ENCODE peak calls at places on chromosomes 3 and 15, in four cellular contexts. One of them, this sample, is unnamed.

GRCh38 chr3:186839874-186840641 is 2.5 kb upstream of the ADIPOQ start:
- DNase-seq in GM12878: no peak
- DNase-seq in K562: no peak
- DNase-seq in HepG2: no peak
- DNase-seq in this sample: no peak

GRCh38 chr3:42514876-42515275 is 12.4 kb downstream of the VIPR1 start:
- DNase-seq in HepG2: no peak
- DNase-seq in K562: no peak
- DNase-seq in GM12878: no peak
- DNase-seq in this sample: no peak

GRCh38 chr3:130621824-130622223 is 104.8 kb downstream of the COL6A6 start:
- DNase-seq in HepG2: no peak
- DNase-seq in GM12878: no peak
- DNase-seq in K562: no peak
- DNase-seq in this sample: no peak

GRCh38 chr15:45023659-45024320 is 795 bp downstream of the SORD start:
- DNase-seq in HepG2: no peak
- DNase-seq in K562: peak
- DNase-seq in GM12878: no peak
- DNase-seq in this sample: no peak

GRCh38 chr3:156630081-156630772 is 44.2 kb upstream of the TIPARP start:
- DNase-seq in HepG2: no peak
- DNase-seq in K562: no peak
- DNase-seq in GM12878: no peak
- DNase-seq in this sample: peak

GRCh38 chr3:98893740-98894139 is 7.8 kb downstream of the DCBLD2 start:
- DNase-seq in K562: no peak
- DNase-seq in HepG2: no peak
- DNase-seq in GM12878: no peak
- DNase-seq in this sample: no peak

GRCh38 chr3:27632431-27633223 is 89.5 kb downstream of the EOMES start:
- DNase-seq in HepG2: peak
- DNase-seq in K562: no peak
- DNase-seq in GM12878: no peak
- DNase-seq in this sample: peak

GRCh38 chr15:59918994-59919951 is 84.8 kb upstream of the FOXB1 start:
- DNase-seq in GM12878: peak
- DNase-seq in HepG2: no peak
- DNase-seq in K562: no peak
- DNase-seq in this sample: no peak

GRCh38 chr3:174862101-174862500 is 3.0 kb downstream of the NAALADL2 start:
- DNase-seq in K562: no peak
- DNase-seq in HepG2: peak
- DNase-seq in GM12878: no peak
- DNase-seq in this sample: peak

GRCh38 chr15:55758580-55758986 is 15.6 kb upstream of the PRTG start:
- DNase-seq in GM12878: no peak
- DNase-seq in HepG2: no peak
- DNase-seq in K562: no peak
- DNase-seq in this sample: peak

GRCh38 chr3:98780343-98780742 is 17.2 kb downstream of the ST3GAL6 start:
- DNase-seq in HepG2: no peak
- DNase-seq in GM12878: no peak
- DNase-seq in K562: no peak
- DNase-seq in this sample: no peak

GRCh38 chr3:120348065-120348980 is 831 bp downstream of the LRRC58 start:
- DNase-seq in K562: no peak
- DNase-seq in HepG2: peak
- DNase-seq in GM12878: no peak
- DNase-seq in this sample: peak

GRCh38 chr3:172648736-172649135 is 62.1 kb downstream of the NCEH1 start:
- DNase-seq in HepG2: no peak
- DNase-seq in K562: no peak
- DNase-seq in GM12878: no peak
- DNase-seq in this sample: no peak

GRCh38 chr3:27360113-27361078 is 8.8 kb downstream of the NEK10 start:
- DNase-seq in HepG2: peak
- DNase-seq in K562: no peak
- DNase-seq in GM12878: no peak
- DNase-seq in this sample: peak

GRCh38 chr3:100401674-100402036 is 316 bp downstream of the LNP1 start:
- DNase-seq in HepG2: no peak
- DNase-seq in K562: no peak
- DNase-seq in GM12878: no peak
- DNase-seq in this sample: peak

DNA sequence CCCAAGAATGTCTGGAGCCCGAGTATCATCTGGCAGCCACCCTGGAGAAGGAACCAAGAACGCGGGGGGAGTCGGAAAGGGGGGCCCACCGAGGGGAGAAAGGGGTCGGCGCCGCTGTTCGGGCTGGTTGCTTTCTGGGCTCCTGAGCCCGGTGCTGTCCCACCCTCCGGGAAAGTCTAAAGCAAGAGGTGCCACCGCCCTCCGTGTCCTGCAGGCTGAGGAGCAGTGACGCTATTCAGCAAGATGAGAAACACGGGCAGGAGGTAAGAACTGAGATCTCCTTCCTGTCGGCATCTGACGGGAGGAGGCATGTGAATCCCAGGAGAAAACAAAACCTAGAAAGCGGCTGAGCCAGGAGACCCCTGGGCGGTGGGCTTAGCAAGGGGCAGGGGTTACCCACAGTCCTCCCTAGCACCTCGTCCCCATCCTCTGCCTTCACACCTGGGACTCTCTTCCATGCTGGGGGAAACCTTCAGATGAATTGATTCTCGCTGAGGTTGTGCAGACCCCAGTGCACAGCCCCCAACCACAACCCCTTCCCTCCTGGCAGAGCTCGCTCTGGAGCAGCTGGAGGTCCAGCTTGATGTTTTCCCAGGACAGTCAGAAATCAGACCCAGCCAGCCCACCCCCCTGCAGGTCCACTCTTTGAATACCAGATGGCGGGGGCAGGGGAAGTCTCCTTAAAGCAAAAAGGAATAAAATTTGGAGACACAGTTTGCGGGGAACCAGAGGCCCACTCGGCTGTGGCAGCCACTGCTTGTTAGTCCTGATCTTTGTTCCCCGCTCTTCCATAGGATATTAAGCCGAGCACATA is 234.5 kb downstream of the XXYLT1 start:
- DNase-seq in HepG2: no peak
- DNase-seq in K562: no peak
- DNase-seq in GM12878: no peak
- DNase-seq in this sample: no peak
- TF ChIP-seq BHLHE40 in HepG2: no peak
- TF ChIP-seq BHLHE40 in K562: no peak
- TF ChIP-seq BHLHE40 in GM12878: no peak
- TF ChIP-seq BHLHE40 in this sample: no peak

DNA sequence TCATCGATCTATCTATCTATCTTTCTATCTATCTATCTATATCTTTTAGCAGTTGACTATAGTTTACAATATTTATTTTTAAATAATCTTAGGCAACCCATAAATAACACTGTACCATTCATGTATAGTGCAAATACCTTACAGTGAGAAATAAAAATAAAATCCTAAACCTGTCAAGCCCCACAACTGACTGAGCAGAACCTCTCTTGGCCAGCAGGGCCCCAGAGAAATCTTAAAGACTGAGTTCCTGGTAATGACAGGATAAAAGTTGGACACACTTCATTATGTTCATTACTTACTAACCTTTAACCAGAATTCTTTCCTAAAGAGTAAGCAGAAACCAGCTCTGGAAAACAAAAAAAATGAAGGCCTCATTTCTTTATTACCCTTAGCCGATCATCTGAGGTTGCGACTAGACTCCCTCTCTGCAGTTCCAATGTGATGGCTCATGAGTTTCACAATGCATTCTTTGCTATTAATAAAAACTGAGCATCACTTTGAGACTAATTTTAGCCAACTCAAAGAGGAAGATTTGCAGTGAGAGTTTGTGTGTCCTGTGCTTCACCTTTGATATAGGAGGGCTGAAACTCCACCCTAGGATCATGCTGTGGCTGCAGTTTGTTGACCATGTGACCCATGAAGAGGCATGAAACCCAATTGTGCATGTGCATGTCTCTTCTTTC is 1072.0 kb downstream of the NSUN3 start:
- DNase-seq in HepG2: no peak
- DNase-seq in K562: no peak
- DNase-seq in GM12878: no peak
- DNase-seq in this sample: no peak
- TF ChIP-seq TARDBP in HepG2: no peak
- TF ChIP-seq TARDBP in K562: no peak
- TF ChIP-seq TARDBP in GM12878: no peak
- TF ChIP-seq TARDBP in this sample: no peak

GRCh38 chr3:39147374-39147709 is 6.0 kb downstream of the CSRNP1 start:
- DNase-seq in GM12878: no peak
- DNase-seq in K562: no peak
- DNase-seq in HepG2: no peak
- DNase-seq in this sample: no peak

GRCh38 chr3:39146083-39146501 is 7.3 kb downstream of the CSRNP1 start:
- DNase-seq in HepG2: no peak
- DNase-seq in K562: no peak
- DNase-seq in GM12878: no peak
- DNase-seq in this sample: no peak

GRCh38 chr3:39147711-39148115 is 5.7 kb downstream of the CSRNP1 start:
- DNase-seq in HepG2: no peak
- DNase-seq in GM12878: no peak
- DNase-seq in K562: no peak
- DNase-seq in this sample: no peak

GRCh38 chr3:39148116-39149058 is 5.0 kb downstream of the CSRNP1 start:
- DNase-seq in K562: peak
- DNase-seq in HepG2: no peak
- DNase-seq in GM12878: no peak
- DNase-seq in this sample: no peak

DNA sequence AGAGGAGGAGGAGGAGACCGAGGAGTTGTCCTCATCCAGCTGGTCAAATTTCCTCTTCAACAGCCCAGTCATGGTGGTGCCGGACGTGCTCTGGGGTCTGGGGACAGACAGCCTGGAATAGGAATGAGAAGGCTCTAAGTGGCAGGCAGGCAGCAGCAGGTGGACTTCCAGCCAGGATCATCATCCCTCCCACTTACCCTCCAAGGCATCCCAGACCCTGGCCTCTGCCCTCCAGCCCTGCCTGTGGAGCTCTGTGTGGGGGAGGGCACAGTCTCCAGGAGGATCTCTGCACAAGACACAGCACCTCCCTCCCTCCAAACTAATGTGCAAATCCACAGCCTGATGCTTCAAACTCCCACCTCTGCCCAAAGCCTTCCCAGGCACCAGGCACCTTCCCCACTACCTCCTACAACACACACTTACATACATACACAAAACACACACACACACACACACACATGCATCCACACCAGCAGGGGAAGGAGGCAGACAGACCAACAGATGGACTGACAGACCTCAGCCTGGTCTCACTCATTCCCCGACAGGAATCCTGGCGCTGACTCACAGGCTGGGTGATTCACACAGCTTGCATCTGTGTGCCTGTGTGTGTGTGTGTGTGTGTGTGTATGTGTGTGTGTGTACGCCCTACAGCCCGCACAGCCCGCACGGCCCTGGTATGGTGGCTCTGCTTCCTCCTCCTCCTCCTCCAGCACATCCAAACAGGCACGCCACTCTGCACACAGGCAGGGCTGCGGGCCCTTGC is 6.6 kb downstream of the CSRNP1 start:
- DNase-seq in GM12878: no peak
- DNase-seq in HepG2: peak
- DNase-seq in K562: no peak
- DNase-seq in this sample: no peak
- TF ChIP-seq SP1 in GM12878: no peak
- TF ChIP-seq SP1 in HepG2: no peak
- TF ChIP-seq SP1 in K562: no peak
- TF ChIP-seq SP1 in this sample: no peak

DNA sequence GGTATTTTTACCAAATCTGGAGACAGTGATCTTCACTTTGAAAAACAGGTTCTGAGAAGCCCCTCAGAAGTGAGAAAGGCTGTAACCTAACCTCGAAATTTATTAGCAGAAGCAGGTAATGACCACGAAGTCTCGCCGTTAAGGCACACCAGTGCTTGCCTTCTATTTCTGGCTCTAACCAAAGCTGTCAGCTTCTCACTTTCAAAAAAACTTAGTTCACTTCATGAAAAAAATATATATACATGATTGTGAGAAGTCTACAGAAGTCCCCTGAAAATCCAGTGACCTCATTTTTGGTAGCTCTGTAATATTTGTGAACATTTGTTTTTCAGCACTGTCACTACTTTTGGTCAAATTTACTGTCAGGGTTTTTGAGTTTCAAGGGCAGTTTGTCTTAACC is 19.1 kb upstream of the AKAP13 start:
- DNase-seq in HepG2: no peak
- DNase-seq in GM12878: peak
- DNase-seq in K562: no peak
- DNase-seq in this sample: no peak
- TF ChIP-seq BHLHE40 in HepG2: no peak
- TF ChIP-seq BHLHE40 in GM12878: peak
- TF ChIP-seq BHLHE40 in K562: no peak
- TF ChIP-seq BHLHE40 in this sample: no peak

DNA sequence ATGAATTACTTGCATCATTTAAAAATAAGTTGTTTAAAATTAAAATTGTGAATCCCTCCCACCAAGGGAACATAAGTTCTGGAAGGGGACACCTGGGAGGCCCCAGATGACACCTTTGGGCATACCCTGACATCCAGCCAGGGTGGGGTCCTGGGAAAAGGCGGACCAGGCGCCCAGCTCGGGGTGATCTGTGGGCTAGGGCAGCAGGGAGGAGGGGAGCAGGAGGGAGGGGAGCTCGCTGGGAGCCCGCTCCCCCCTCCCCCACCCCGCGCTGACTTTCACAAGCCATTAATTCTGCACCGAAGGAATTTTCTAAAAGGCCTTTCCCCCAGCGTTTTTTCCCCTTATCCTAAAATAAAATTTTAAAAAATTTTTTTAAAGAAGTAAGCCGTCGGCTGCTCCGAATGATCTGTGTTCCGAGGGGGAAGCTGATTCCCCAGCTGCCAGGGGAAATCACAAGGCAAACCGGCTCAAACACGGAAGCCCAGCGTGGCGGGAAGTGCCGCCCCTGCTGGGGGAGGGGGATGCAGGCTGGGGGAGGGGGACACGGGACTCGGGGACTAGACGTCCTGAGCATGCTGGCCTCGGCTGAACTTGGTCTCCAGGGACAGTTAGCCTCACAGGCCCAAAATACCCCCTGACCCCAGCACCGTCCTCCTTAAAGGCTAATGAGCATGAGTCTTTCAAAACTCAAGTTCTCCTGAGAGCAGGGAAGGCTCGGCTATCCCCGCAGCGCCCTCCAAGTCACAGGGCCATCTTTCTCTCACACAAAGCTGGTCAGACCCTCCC is 13.9 kb downstream of the PLXND1 start:
- DNase-seq in K562: no peak
- DNase-seq in GM12878: no peak
- DNase-seq in HepG2: no peak
- DNase-seq in this sample: peak
- TF ChIP-seq TARDBP in K562: no peak
- TF ChIP-seq TARDBP in GM12878: no peak
- TF ChIP-seq TARDBP in HepG2: no peak
- TF ChIP-seq TARDBP in this sample: no peak

DNA sequence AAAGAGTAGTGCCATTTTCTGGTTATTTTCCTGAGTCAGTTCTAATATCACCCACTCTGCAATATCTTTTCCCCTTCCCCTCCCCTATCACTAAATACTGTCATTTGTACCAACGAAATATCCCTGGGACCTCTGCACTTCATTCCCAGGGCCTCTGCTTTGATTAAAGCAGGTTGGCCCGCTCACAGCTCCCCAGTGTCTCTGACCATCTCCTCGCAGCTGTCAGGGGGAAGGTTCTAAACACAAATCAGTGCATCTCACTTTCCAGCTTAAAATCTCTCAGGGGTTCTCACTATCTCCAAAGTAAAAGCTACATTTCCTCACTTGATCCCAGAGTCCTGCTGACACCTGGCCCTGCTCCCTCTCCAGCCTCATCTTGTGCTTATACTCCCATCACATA is 28.1 kb upstream of the SLC35G2 start:
- DNase-seq in GM12878: no peak
- DNase-seq in HepG2: no peak
- DNase-seq in K562: no peak
- DNase-seq in this sample: no peak
- TF ChIP-seq SP1 in GM12878: no peak
- TF ChIP-seq SP1 in HepG2: no peak
- TF ChIP-seq SP1 in K562: no peak
- TF ChIP-seq SP1 in this sample: no peak